ENCODE peak calls at places on chromosomes 4 and X, in ten cellular contexts. V is COR-L47; L is bronchial epithelial cell; C is nephron progenitor cell; D is nucleus accumbens; W is choroid plexus epithelial cell; Q is activated CD4-positive, CD25-positive, alpha-beta regulatory T cell; E is mammary epithelial cell; N is NCI-H1092 treated with DMSO at 0.1 percent for 48 hours; R is C1 segment of cervical spinal cord. K is an unnamed sample.

GRCh38 chr4:7050481-7051143 is 7.4 kb downstream of the TADA2B start:
- DNase-seq in V (no peak), L (no peak), C (no peak), D (no peak), W (no peak), Q (no peak), E (no peak), N (no peak), R (no peak), K (no peak)

GRCh38 chr4:94548571-94548970 is 96.8 kb downstream of the PDLIM5 start:
- DNase-seq in V (no peak), L (peak), C (no peak), D (no peak), W (peak), Q (no peak), E (peak), N (no peak), R (no peak), K (no peak)

GRCh38 chr4:71607109-71607508 is 176.8 kb downstream of the GC start:
- DNase-seq in V (no peak), L (no peak), C (no peak), D (no peak), W (no peak), Q (no peak), E (no peak), N (no peak), R (no peak), K (no peak)

GRCh38 chr4:66558651-66559050 is 888.4 kb upstream of the EPHA5 start:
- DNase-seq in V (no peak), L (no peak), C (no peak), D (no peak), W (peak), Q (no peak), E (no peak), N (no peak), R (no peak), K (no peak)

GRCh38 chr4:140163029-140163810 is 9.2 kb upstream of the MAML3 start:
- DNase-seq in V (no peak), L (no peak), C (no peak), D (no peak), W (peak), Q (no peak), E (peak), N (no peak), R (no peak), K (no peak)

GRCh38 chr4:40180356-40180755 is 16.5 kb upstream of the RHOH start:
- DNase-seq in V (no peak), L (peak), C (no peak), D (no peak), W (peak), Q (no peak), E (peak), N (no peak), R (no peak), K (no peak)

GRCh38 chr4:150518559-150518958 is 63.4 kb upstream of the MAB21L2 start:
- DNase-seq in V (no peak), L (peak), C (no peak), D (no peak), W (peak), Q (no peak), E (peak), N (no peak), R (no peak), K (no peak)

GRCh38 chr4:152628128-152628527 is 51.7 kb downstream of the TMEM154 start:
- DNase-seq in V (no peak), L (no peak), C (no peak), D (no peak), W (no peak), Q (no peak), E (no peak), N (no peak), R (no peak), K (no peak)

GRCh38 chrX:77442728-77443127 is 4.5 kb upstream of the FGF16 start:
- DNase-seq in V (no peak), L (peak), C (no peak), D (no peak), W (peak), Q (no peak), E (peak), N (no peak), R (no peak), K (no peak)

GRCh38 chrX:16528620-16529019 is 121.3 kb upstream of the S100G start:
- DNase-seq in V (no peak), L (no peak), C (no peak), D (no peak), W (no peak), Q (no peak), E (no peak), N (no peak), R (no peak), K (peak)